ENCODE peak calls at places on chromosomes 2 and 18, in seven cellular contexts. T is GM12865, A is HCT116, W is cardiac muscle cell, C is mesothelial cell of epicardium, O is ovary, R is fibroblast of the aortic adventitia. N is an unnamed sample.

GRCh38 chr2:191622374-191623320 is 55.3 kb upstream of the NABP1 start:
- DNase-seq in A (no peak), O (no peak), C (no peak), W (no peak), R (no peak), T (no peak), N (no peak)

GRCh38 chr18:48879008-48879431 is 71.7 kb downstream of the SMAD7 start:
- DNase-seq in A (no peak), O (peak), W (no peak), R (no peak), T (no peak), C (peak), N (no peak)

GRCh38 chr18:74229005-74229404 is 62.8 kb downstream of the CYB5A start:
- DNase-seq in A (no peak), T (no peak), O (no peak), C (no peak), R (no peak), W (no peak), N (no peak)

GRCh38 chr2:66897181-66897580 is 462.3 kb downstream of the MEIS1 start:
- DNase-seq in R (peak), T (no peak), C (no peak), W (peak), O (peak), A (no peak), N (no peak)

GRCh38 chr18:54090856-54091255 is 133.6 kb downstream of the MBD2 start:
- DNase-seq in C (no peak), O (no peak), R (no peak), W (no peak), T (peak), A (no peak), N (no peak)

GRCh38 chr2:207206001-207206400 is 40.3 kb upstream of the KLF7 start:
- DNase-seq in C (no peak), W (no peak), O (no peak), R (no peak), A (no peak), T (no peak), N (no peak)

GRCh38 chr18:30748541-30748940 is 294.0 kb downstream of the DSC3 start:
- DNase-seq in C (no peak), W (no peak), A (no peak), T (no peak), O (no peak), R (no peak), N (no peak)

GRCh38 chr2:6945087-6945813 is 28.0 kb downstream of the RNF144A start:
- DNase-seq in A (no peak), C (no peak), O (no peak), T (peak), R (no peak), W (no peak), N (no peak)

GRCh38 chr2:84946204-84947009 is 24.6 kb upstream of the KCMF1 start:
- DNase-seq in C (no peak), T (peak), O (no peak), W (peak), R (peak), A (peak), N (no peak)

GRCh38 chr2:12075603-12076002 is 329.2 kb downstream of the LPIN1 start:
- DNase-seq in O (no peak), T (peak), A (no peak), R (no peak), W (no peak), C (no peak), N (no peak)
- TF ChIP-seq CTCF in O (no peak), T (no peak), A (no peak), R (no peak), W (no peak), C (no peak), N (no peak)

GRCh38 chr2:165970663-165971062 is 17.1 kb upstream of the TTC21B start:
- DNase-seq in O (no peak), T (no peak), C (no peak), R (no peak), A (no peak), W (no peak), N (no peak)
- TF ChIP-seq CTCF in O (no peak), T (no peak), C (no peak), R (no peak), A (no peak), W (no peak), N (no peak)

GRCh38 chr2:201327678-201328077 is 29.5 kb downstream of the FLACC1 start:
- DNase-seq in C (no peak), T (no peak), R (no peak), A (no peak), O (no peak), W (no peak), N (no peak)
- TF ChIP-seq CTCF in C (no peak), T (no peak), R (no peak), A (no peak), O (no peak), W (no peak), N (no peak)

DNA sequence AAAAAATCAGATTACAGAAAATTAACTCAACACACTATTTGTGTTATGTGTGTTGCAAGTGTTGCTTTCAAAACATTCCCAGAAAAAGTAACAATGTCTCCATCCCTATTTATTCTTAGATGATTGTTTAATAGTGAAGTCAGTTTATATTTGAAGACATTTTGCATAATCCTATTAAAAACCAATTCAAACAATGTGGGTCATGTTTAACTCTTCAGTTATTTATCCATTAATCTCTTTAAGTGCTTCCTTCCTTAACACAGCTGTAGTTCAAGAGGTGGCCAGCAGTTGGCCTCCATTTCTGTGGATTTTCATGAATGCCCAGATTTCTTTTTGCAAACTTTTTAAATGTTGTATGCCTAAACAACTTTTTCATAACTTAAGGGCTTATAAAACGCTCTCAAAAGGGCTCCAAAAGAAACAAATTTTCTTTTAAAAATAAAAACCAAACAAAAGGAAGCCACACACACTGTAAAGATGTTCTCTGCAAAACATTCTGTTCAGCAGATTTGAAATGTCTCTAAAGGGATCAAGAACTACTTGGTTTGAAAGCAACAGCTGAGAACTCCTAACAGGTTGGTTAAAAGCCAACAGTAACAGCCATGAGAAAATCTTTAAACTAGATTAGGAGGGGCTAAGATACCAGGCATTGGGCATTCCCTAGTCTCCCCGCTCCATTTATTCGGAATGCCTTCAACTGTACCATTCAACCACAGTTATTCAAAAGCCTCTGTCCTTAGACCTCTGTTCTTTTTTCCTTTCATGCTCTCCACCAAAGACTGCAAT is 71.5 kb downstream of the THADA start:
- DNase-seq in W (no peak), O (no peak), T (no peak), C (no peak), R (no peak), A (no peak), N (no peak)
- TF ChIP-seq CTCF in W (peak), O (no peak), T (peak), C (peak), R (peak), A (no peak), N (peak)

N was measured in neural crest cell.